ENCODE peak calls at places on chromosomes 13 and 19, in nine cellular contexts. Y is astrocyte; O is coronary artery; S is stimulated activated CD8-positive, alpha-beta memory T cell treated with anti-CD3 and anti-CD28 coated beads, Interleukin-7, amount 100 ng/mL, for 1 hour; W is activated T-cell treated with anti-CD3 and anti-CD28 coated beads, Interleukin-2, amount 50 U/mL, for 1 hour; D is T-cell; R is CD14-positive monocyte; N is lower lobe of right lung; C is T-helper 17 cell. P is an unnamed sample.

GRCh38 chr19:48480151-48480475 is 10.9 kb downstream of the CYTH2 start:
- DNase-seq in Y (no peak), O (no peak), S (no peak), W (peak; percentile 51), D (no peak), R (no peak), N (peak; percentile 70), C (no peak), P (peak; percentile 44)

GRCh38 chr13:75038315-75038881 is 443.6 kb downstream of the TBC1D4 start:
- DNase-seq in Y (no peak), O (no peak), S (no peak), W (no peak), D (no peak), R (no peak), N (no peak), C (no peak), P (no peak)

GRCh38 chr19:35742121-35742724 is at the start of gene IGFLR1:
- DNase-seq in Y (no peak), O (no peak), S (no peak), W (peak; percentile 60), D (peak; percentile 65), R (peak; percentile 76), N (no peak), C (peak; percentile 30), P (no peak)

GRCh38 chr13:74134777-74135305 is 637 bp upstream of the KLF12 start:
- DNase-seq in Y (no peak), O (peak; percentile 74), S (no peak), W (peak; percentile 79), D (peak; percentile 53), R (no peak), N (peak; percentile 66), C (peak; percentile 72), P (peak; percentile 77)

GRCh38 chr19:48726573-48726972 is 7.0 kb upstream of the MAMSTR start:
- DNase-seq in Y (no peak), O (no peak), S (no peak), W (no peak), D (no peak), R (peak; percentile 82), N (no peak), C (no peak), P (no peak)

GRCh38 chr19:17165715-17166114 is 49.4 kb upstream of the USE1 start:
- DNase-seq in Y (no peak), O (no peak), S (no peak), W (no peak), D (no peak), R (no peak), N (no peak), C (no peak), P (no peak)

GRCh38 chr13:28568286-28568685 is 73.4 kb upstream of the FLT1 start:
- DNase-seq in Y (no peak), O (no peak), S (no peak), W (no peak), D (no peak), R (no peak), N (peak; percentile 67), C (no peak), P (peak; percentile 20)

GRCh38 chr19:825897-826640 is 1.6 kb upstream of the AZU1 start:
- DNase-seq in Y (no peak), O (no peak), S (no peak), W (no peak), D (no peak), R (no peak), N (no peak), C (no peak), P (no peak)

GRCh38 chr19:7916137-7916907 is 1.7 kb downstream of the TGFBR3L start:
- DNase-seq in Y (no peak), O (no peak), S (no peak), W (peak; percentile 59), D (peak; percentile 42), R (peak; percentile 52), N (peak; percentile 67), C (peak; percentile 57), P (peak; percentile 56)

GRCh38 chr19:44777715-44778347 is at the start of gene CBLC:
- DNase-seq in Y (no peak), O (no peak), S (no peak), W (no peak), D (no peak), R (no peak), N (peak; percentile 82), C (no peak), P (no peak)

GRCh38 chr19:33558846-33559245 is 37.3 kb upstream of the PEPD start:
- DNase-seq in Y (no peak), O (no peak), S (no peak), W (no peak), D (no peak), R (no peak), N (no peak), C (no peak), P (no peak)

GRCh38 chr13:90956036-90956435 is 391.5 kb upstream of the MIR17HG start:
- DNase-seq in Y (no peak), O (no peak), S (no peak), W (no peak), D (no peak), R (no peak), N (no peak), C (no peak), P (no peak)

GRCh38 chr19:33409035-33409434 is 35.5 kb downstream of the CEBPG start:
- DNase-seq in Y (no peak), O (no peak), S (no peak), W (no peak), D (no peak), R (no peak), N (no peak), C (no peak), P (no peak)

GRCh38 chr19:6247007-6247288 is 32.8 kb downstream of the MLLT1 start:
- DNase-seq in Y (no peak), O (no peak), S (no peak), W (no peak), D (no peak), R (no peak), N (no peak), C (no peak), P (no peak)

GRCh38 chr13:112510002-112510780 is 77.8 kb downstream of the TUBGCP3 start:
- DNase-seq in Y (peak; percentile 58), O (no peak), S (no peak), W (no peak), D (no peak), R (no peak), N (peak; percentile 56), C (no peak), P (peak; percentile 85)

GRCh38 chr19:49488046-49488862 is 846 bp downstream of the RPL13A start:
- DNase-seq in Y (no peak), O (no peak), S (no peak), W (no peak), D (no peak), R (no peak), N (no peak), C (no peak), P (no peak)

GRCh38 chr19:51422053-51422448 is 4.6 kb upstream of the SIGLEC10 start:
- DNase-seq in Y (peak; percentile 12), O (no peak), S (peak; percentile 80), W (peak; percentile 87), D (peak; percentile 71), R (peak; percentile 84), N (peak; percentile 91), C (peak; percentile 68), P (peak; percentile 95)

GRCh38 chr19:18780081-18780480 is 11.0 kb downstream of the COMP start:
- DNase-seq in Y (no peak), O (no peak), S (no peak), W (no peak), D (no peak), R (no peak), N (no peak), C (no peak), P (no peak)

GRCh38 chr13:111005364-111005763 is 90.5 kb upstream of the ANKRD10 start:
- DNase-seq in Y (peak; percentile 54), O (no peak), S (no peak), W (no peak), D (no peak), R (no peak), N (no peak), C (no peak), P (peak; percentile 44)

GRCh38 chr13:66826398-66826797 is 403.7 kb downstream of the PCDH9 start:
- DNase-seq in Y (no peak), O (no peak), S (no peak), W (no peak), D (no peak), R (no peak), N (no peak), C (no peak), P (no peak)

GRCh38 chr19:33459691-33460090 is 61.9 kb downstream of the PEPD start:
- DNase-seq in Y (no peak), O (no peak), S (no peak), W (no peak), D (no peak), R (no peak), N (peak; percentile 32), C (no peak), P (no peak)

GRCh38 chr19:4149518-4150288 is 3.7 kb upstream of the CREB3L3 start:
- DNase-seq in Y (no peak), O (no peak), S (no peak), W (no peak), D (no peak), R (no peak), N (no peak), C (no peak), P (peak; percentile 1)

GRCh38 chr13:45196622-45197021 is 4.2 kb downstream of the KCTD4 start:
- DNase-seq in Y (peak; percentile 65), O (no peak), S (no peak), W (no peak), D (no peak), R (no peak), N (no peak), C (no peak), P (peak; percentile 20)

GRCh38 chr13:43865892-43866291 is 13.6 kb downstream of the CCDC122 start:
- DNase-seq in Y (peak; percentile 19), O (no peak), S (no peak), W (no peak), D (no peak), R (no peak), N (no peak), C (no peak), P (peak; percentile 24)

GRCh38 chr13:31236211-31236786 is 36.5 kb downstream of the B3GLCT start:
- DNase-seq in Y (peak; percentile 14), O (no peak), S (no peak), W (no peak), D (no peak), R (no peak), N (no peak), C (no peak), P (peak; percentile 69)

GRCh38 chr13:100818706-100819105 is 144.1 kb upstream of the TMTC4 start:
- DNase-seq in Y (peak; percentile 53), O (no peak), S (no peak), W (no peak), D (no peak), R (no peak), N (no peak), C (no peak), P (no peak)

GRCh38 chr13:32838985-32839384 is 177.2 kb upstream of the KL start:
- DNase-seq in Y (no peak), O (no peak), S (no peak), W (no peak), D (no peak), R (no peak), N (no peak), C (no peak), P (no peak)

GRCh38 chr19:14555918-14556661 is 15.8 kb downstream of the NDUFB7 start:
- DNase-seq in Y (peak; percentile 68), O (no peak), S (no peak), W (no peak), D (no peak), R (no peak), N (no peak), C (no peak), P (no peak)

GRCh38 chr13:101454767-101455166 is 2.3 kb downstream of the ITGBL1 start:
- DNase-seq in Y (peak; percentile 81), O (no peak), S (no peak), W (no peak), D (no peak), R (no peak), N (no peak), C (no peak), P (no peak)

GRCh38 chr19:13207237-13208130 is 57.3 kb downstream of the IER2 start:
- DNase-seq in Y (no peak), O (no peak), S (no peak), W (peak; percentile 35), D (no peak), R (no peak), N (peak; percentile 55), C (no peak), P (peak; percentile 90)

GRCh38 chr19:18562086-18562485 is 4.4 kb downstream of the KXD1 start:
- DNase-seq in Y (peak; percentile 47), O (peak; percentile 88), S (no peak), W (no peak), D (no peak), R (no peak), N (no peak), C (no peak), P (peak; percentile 84)